ENCODE peak calls at places on chromosome 10, in five cellular contexts. A is A549, B is fibroblast of lung, G is AG04450, N is Peyer's patch. O is an unnamed sample.

GRCh38 chr10:48507933-48508830 is 96.7 kb downstream of the ARHGAP22 start:
- DNase-seq in B (no peak), G (no peak), A (no peak), N (no peak), O (no peak)

GRCh38 chr10:6203331-6204062 is 765 bp downstream of the PFKFB3 start:
- DNase-seq in G (no peak), A (peak; percentile 55), B (peak; percentile 56), N (peak; percentile 78), O (peak; percentile 53)

GRCh38 chr10:48404646-48405045 is 98.2 kb downstream of the MAPK8 start:
- DNase-seq in N (no peak), G (no peak), A (no peak), B (no peak), O (no peak)

GRCh38 chr10:89367529-89367928 is 10.3 kb upstream of the IFIT1B start:
- DNase-seq in A (no peak), G (no peak), B (no peak), N (no peak), O (no peak)

GRCh38 chr10:64113796-64114195 is 592.6 kb downstream of the REEP3 start:
- DNase-seq in N (no peak), G (no peak), B (no peak), A (no peak), O (no peak)

GRCh38 chr10:89419548-89419947 is 5.2 kb downstream of the IFIT5 start:
- DNase-seq in B (peak; percentile 21), A (no peak), G (no peak), N (no peak), O (no peak)

GRCh38 chr10:88465765-88466164 is 117.4 kb downstream of the RNLS start:
- DNase-seq in A (no peak), N (no peak), B (no peak), G (no peak), O (no peak)

GRCh38 chr10:33290286-33291052 is 44.0 kb downstream of the NRP1 start:
- DNase-seq in A (peak; percentile 32), N (no peak), B (peak; percentile 59), G (no peak), O (no peak)

GRCh38 chr10:122864901-122865300 is 14.5 kb downstream of the FAM24B start:
- DNase-seq in B (peak; percentile 63), G (no peak), A (peak; percentile 40), N (no peak), O (peak; percentile 61)

GRCh38 chr10:3473271-3473670 is 300.7 kb upstream of the PITRM1 start:
- DNase-seq in G (no peak), A (no peak), N (peak; percentile 49), B (no peak), O (no peak)

GRCh38 chr10:84196941-84197340 is 2.6 kb downstream of the CDHR1 start:
- DNase-seq in N (no peak), B (no peak), A (no peak), G (no peak), O (no peak)

DNA sequence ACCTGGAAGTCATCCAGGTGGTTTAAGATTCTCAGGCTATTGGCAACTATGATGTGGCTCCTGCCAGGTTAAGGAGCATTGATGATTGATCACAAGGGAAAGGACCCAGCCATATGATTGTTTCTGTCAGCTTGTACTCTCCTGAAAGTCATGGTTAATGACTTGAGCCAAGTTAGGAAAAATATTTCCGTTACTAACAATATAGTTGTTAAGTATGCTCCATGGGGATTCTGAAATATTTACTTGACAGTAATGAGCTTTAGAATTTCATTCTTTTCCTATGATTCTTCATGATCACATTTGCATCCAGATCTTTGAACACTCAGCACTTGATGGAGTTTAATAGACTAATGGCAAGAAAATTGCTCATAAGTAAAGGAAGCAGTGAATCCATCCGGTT is 209.1 kb downstream of the BICC1 start:
- DNase-seq in B (peak; percentile 72), A (no peak), N (no peak), G (no peak), O (no peak)
- H3K27ac ChIP-seq in B (no peak overlapping the region), A (no peak overlapping the region), N (no peak overlapping the region), G (no peak overlapping the region), O (no peak overlapping the region)

DNA sequence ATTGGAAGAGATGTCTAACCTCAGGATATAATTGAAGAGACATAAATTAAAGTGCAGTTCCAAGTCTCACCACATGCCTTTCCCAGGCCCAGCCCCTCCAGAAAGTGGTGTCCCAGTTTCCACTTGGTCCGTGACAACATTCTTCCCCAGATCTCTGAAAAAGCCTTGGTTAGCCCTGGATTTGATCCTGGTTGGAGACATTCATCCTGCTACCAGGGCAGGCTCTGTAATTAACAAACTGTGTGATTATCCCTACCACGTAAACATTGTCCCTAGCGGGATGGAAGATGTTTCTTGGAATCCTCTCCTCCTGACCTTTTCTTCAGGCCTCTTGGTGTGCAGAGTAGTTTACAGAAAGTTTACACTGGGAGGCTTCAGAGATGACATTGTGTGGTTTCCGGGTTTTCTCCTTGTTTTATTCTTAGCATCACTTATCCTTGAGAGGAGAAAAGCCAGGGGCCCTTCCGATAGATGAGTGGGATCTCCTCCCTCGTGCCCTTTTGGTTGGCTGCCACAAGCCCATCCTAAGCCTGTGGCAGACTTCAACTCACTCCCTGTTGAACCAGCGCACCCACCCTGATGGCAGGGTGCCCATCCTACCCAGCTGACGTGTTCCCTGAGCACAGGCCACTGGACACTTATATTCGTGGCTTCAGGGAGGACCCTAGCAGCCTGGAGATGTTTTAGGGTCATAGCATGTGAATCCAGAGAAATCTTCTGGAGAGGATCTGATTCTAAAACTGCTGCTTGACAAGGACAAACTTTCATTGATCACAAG is 83.9 kb downstream of the COL13A1 start:
- DNase-seq in N (no peak), A (peak; percentile 68), G (no peak), B (no peak), O (peak; percentile 36)
- TF ChIP-seq CTCF in N (peak; percentile 35), A (peak; percentile 4), G (peak; percentile 54), B (peak; percentile 50), O (peak; percentile 18)

GRCh38 chr10:77226020-77226419 is 411.6 kb downstream of the KCNMA1 start:
- DNase-seq in G (no peak), N (no peak), A (no peak), B (no peak), O (no peak)
- H3K27ac ChIP-seq in G (no peak overlapping the region), N (no peak overlapping the region), A (no peak overlapping the region), B (no peak overlapping the region), O (no peak overlapping the region)

GRCh38 chr10:97138174-97138573 is 47.6 kb downstream of the SLIT1 start:
- DNase-seq in B (no peak), G (no peak), A (peak; percentile 58), N (peak; percentile 59), O (peak; percentile 22)
- TF ChIP-seq CTCF in B (no peak), G (no peak), A (peak; percentile 46), N (peak; percentile 30), O (no peak)

GRCh38 chr10:110268931-110269640 is 35.6 kb downstream of the SMNDC1 start:
- DNase-seq in G (no peak), A (no peak), B (no peak), N (no peak), O (no peak)
- H3K27ac ChIP-seq in G (no peak overlapping the region), A (no peak overlapping the region), B (no peak overlapping the region), N (no peak overlapping the region), O (no peak overlapping the region)

GRCh38 chr10:90504172-90504571 is 353.7 kb downstream of the HTR7 start:
- DNase-seq in G (no peak), A (no peak), N (no peak), B (no peak), O (no peak)
- TF ChIP-seq CTCF in G (no peak), A (no peak), N (no peak), B (no peak), O (no peak)

GRCh38 chr10:61942997-61943457 is 41.5 kb downstream of the ARID5B start:
- DNase-seq in B (peak; percentile 77), A (no peak), N (no peak), G (no peak), O (no peak)
- H3K27ac ChIP-seq in B (peak overlapping the region; percentile 69), A (no peak overlapping the region), N (peak overlapping the region; percentile 75), G (no peak overlapping the region), O (peak overlapping the region; percentile 73)

DNA sequence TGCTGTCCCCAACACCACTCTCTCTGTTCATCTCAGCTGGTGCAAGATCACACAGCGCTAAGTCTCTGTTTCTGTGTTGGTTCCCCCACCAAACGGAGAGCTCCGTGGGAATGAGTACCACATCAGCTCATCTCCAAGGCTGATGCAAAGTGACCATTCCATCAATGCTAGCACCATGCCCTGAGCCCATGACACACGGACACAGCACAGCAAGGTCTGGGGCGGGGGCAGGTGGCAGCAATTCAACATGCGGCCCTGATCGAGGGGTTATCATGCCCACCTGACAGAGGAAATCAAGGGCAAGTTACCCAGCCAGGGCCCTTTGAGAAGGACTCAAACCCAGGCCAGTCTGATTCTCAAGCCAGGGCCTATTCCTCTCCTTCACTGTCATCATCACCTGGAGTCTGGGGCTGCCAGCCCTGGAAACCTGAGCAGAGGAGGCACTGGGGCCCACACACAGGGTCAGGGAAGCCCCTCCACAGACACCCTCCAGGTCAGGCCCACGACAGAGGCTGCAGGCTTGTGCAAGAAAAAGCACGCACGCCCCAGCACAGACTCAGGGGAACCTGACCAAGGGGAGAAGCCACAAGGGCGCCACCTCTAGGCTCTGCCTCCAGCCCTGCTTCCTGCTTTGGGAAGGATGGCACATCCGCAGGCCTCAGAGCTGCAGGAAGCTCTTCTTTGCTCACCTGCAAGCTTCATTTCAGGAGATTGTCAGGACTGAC is 74.8 kb downstream of the GRID1 start:
- DNase-seq in G (no peak), B (no peak), N (peak; percentile 32), A (no peak), O (no peak)
- TF ChIP-seq CTCF in G (no peak), B (no peak), N (no peak), A (no peak), O (no peak)

GRCh38 chr10:9018844-9019173 is 964.3 kb downstream of the GATA3 start:
- DNase-seq in B (no peak), G (no peak), N (no peak), A (no peak), O (no peak)

GRCh38 chr10:9028211-9028610 is 973.7 kb downstream of the GATA3 start:
- DNase-seq in B (no peak), G (no peak), A (no peak), N (no peak), O (no peak)

GRCh38 chr10:9018161-9018843 is 963.8 kb downstream of the GATA3 start:
- DNase-seq in B (no peak), A (no peak), G (no peak), N (no peak), O (no peak)

DNA sequence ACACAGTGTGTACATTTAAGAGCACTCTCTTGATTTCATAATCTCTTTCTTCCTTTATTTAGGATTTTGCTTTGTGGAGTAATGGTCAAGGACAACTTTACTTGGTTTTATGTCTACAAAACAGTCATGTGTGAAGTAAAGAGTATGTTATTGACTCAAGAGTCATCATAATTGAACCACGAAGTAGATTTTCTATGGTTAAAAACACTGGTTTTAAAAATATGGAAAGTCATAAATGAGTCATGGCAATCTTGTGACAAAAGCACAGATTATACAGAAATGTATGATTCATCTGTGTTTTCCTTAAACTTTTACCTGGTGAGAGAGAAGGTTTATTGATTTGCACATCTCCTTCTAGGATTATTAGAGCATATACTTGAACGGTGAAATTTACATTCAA is 969.7 kb downstream of the GATA3 start:
- DNase-seq in N (no peak), B (no peak), A (no peak), G (no peak), O (peak; percentile 23)
- H3K27ac ChIP-seq in N (no peak overlapping the region), B (no peak overlapping the region), A (no peak overlapping the region), G (no peak overlapping the region), O (no peak overlapping the region)

GRCh38 chr10:73802276-73802991 is 9.0 kb downstream of the NDST2 start:
- DNase-seq in G (no peak), N (no peak), B (no peak), A (no peak), O (no peak)
- TF ChIP-seq CTCF in G (no peak), N (no peak), B (peak; percentile 6), A (no peak), O (no peak)

O was measured in RWPE1.